ENCODE peak calls at places on chromosomes 12 and 14, in five cellular contexts. D, A, Z, O and B are unnamed samples.

GRCh38 chr14:81331229-81332026 is 68.7 kb downstream of the STON2 start:
- DNase-seq in D (no peak), O (no peak), Z (no peak), A (no peak), B (no peak)

GRCh38 chr12:95548056-95548538 is 3.2 kb downstream of the USP44 start:
- DNase-seq in A (peak; percentile 38), Z (no peak), O (peak; percentile 21), D (no peak), B (no peak)

GRCh38 chr14:92105845-92106094 is 612 bp downstream of the ATXN3 start:
- DNase-seq in D (no peak), O (peak; percentile 56), Z (peak; percentile 41), A (peak; percentile 60), B (peak; percentile 84)

GRCh38 chr12:26527702-26528101 is 305.3 kb downstream of the ITPR2 start:
- DNase-seq in O (no peak), D (no peak), Z (no peak), A (no peak), B (no peak)

GRCh38 chr14:42192659-42193425 is 586.2 kb downstream of the LRFN5 start:
- DNase-seq in D (peak; percentile 94), A (no peak), Z (peak; percentile 98), O (no peak), B (peak; percentile 96)

GRCh38 chr12:22230280-22230794 is 104.2 kb downstream of the ST8SIA1 start:
- DNase-seq in O (no peak), D (peak; percentile 79), Z (peak; percentile 14), A (no peak), B (peak; percentile 28)

GRCh38 chr12:25769076-25769945 is 189.2 kb upstream of the RASSF8 start:
- DNase-seq in D (peak; percentile 81), Z (peak; percentile 92), O (no peak), A (no peak), B (peak; percentile 72)

GRCh38 chr12:4031703-4032291 is 158.6 kb upstream of the PARP11 start:
- DNase-seq in Z (peak; percentile 28), D (no peak), O (peak; percentile 36), A (peak; percentile 67), B (peak; percentile 54)

GRCh38 chr12:54221402-54221984 is 32.7 kb upstream of the SMUG1 start:
- DNase-seq in Z (no peak), A (no peak), O (no peak), D (no peak), B (no peak)

GRCh38 chr12:43282106-43282505 is 269.9 kb downstream of the ADAMTS20 start:
- DNase-seq in O (no peak), D (peak; percentile 63), Z (peak; percentile 58), A (no peak), B (peak; percentile 40)

GRCh38 chr12:27865421-27865820 is 85.4 kb upstream of the MANSC4 start:
- DNase-seq in A (no peak), Z (no peak), D (peak; percentile 28), O (no peak), B (peak; percentile 90)

GRCh38 chr14:105328070-105328677 is 13.6 kb downstream of the PACS2 start:
- DNase-seq in Z (no peak), O (no peak), D (no peak), A (no peak), B (no peak)

DNA sequence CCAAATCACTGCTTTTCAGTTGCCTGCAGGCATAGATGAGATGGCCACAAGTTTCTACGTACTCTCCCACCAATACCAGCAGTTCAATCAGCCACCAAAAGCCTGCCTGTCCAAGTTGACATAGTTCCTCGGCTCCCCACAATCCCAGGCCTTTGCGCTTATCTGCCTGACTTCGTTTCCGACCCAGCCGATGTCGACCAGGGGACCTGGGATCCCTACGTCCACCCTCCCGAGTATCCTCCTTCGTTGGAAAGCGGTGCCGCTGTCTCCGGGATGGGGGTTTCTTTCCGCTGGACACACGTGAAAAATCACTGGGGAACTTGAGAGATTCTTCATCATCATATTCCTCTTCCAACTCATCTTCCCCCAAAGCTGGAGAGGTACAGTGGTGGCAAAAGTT is 1.6 kb downstream of the DNAJC14 start:
- DNase-seq in D (no peak), Z (no peak), O (no peak), A (no peak), B (no peak)
- H3K4me3 ChIP-seq in D (no peak overlapping the region), Z (peak overlapping the region; percentile 83), O (no peak overlapping the region), A (no peak overlapping the region), B (peak overlapping the region; percentile 40)

GRCh38 chr14:54003064-54003463 is 46.4 kb upstream of the BMP4 start:
- DNase-seq in D (no peak), O (no peak), Z (peak; percentile 13), A (no peak), B (no peak)

GRCh38 chr14:53999061-53999488 is 42.5 kb upstream of the BMP4 start:
- DNase-seq in A (peak; percentile 67), D (peak; percentile 88), O (no peak), Z (no peak), B (peak; percentile 97)

GRCh38 chr14:54002653-54003052 is 46.0 kb upstream of the BMP4 start:
- DNase-seq in A (no peak), Z (no peak), D (peak; percentile 46), O (no peak), B (peak; percentile 34)

GRCh38 chr14:54000341-54000811 is 43.8 kb upstream of the BMP4 start:
- DNase-seq in A (no peak), Z (no peak), D (peak; percentile 47), O (no peak), B (peak; percentile 28)

DNA sequence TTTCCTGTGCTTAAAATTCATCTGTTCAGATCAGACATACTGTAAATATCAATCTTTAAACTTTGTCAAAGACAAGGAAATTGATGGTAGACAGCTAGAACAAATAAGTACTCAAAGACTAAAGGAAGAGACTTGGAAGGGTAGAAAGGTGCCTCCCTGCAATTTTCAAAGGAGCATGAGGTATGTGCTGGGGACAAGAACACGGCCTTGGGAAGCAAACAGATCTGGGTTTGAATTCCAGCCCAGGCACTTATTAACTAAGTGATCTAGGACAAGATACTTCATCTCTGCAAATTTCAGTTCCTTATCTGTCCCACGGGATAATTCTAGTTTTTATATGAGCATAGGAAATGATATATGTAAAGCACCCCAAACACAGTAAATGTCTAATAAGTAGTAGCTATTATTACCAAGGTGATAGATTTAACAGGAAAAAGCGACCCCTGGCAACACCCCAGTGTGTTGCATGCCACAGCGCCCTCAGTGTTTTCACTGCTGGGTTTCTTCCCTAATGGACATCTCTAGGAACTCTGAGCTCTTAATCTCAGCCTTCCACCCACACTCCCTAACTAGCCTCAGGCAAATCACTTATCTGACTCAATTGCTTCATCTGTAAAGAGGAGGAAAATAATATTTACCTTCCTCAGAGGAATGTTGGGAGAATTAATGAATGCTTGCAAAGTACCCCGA is 44.7 kb upstream of the BMP4 start:
- DNase-seq in D (no peak), O (no peak), A (no peak), Z (no peak), B (no peak)
- TF ChIP-seq CTCF in D (peak; percentile 7), O (no peak), A (no peak), Z (peak; percentile 36), B (peak; percentile 11)

DNA sequence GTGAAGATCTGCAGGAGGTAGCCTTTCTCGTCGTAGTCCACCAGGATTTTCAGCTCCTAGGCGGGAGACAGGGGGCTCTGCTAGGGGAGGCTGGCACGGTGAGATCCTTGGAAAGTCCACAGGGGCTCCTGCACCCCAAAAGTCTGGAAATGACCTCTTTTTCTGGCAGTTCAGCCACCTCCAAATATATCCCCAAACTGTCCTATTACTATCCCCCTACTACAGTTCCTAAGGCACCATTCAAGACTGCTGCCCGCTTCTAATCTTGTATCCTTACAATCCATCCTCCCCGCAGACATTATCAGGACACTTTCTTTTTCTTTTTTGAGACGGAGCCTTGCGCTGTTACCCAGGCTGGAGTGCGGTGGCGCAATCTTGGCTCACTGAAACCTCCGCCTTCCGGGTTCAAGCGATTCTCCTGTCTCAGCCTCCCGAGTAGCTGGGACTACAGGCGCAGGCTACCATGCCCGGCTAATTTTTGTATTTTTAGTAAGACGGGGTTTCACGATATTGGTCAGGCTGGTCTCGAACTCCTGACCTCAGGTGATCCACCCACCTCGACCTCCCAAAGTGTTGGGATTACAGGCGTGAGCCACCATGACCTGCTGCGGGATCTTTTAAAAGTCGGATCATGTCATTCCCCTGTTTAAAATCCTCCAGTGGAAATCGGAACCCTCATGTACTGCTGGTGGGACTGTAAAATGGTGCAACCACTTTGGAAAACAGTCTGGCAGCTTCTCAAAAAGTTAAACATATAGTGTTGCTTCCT is 18.5 kb downstream of the HPD start:
- DNase-seq in O (no peak), Z (no peak), D (no peak), A (no peak), B (peak; percentile 15)
- H3K4me3 ChIP-seq in O (peak overlapping the region; percentile 74), Z (peak overlapping the region; percentile 79), D (peak overlapping the region; percentile 69), A (peak overlapping the region; percentile 51), B (peak overlapping the region; percentile 78)

DNA sequence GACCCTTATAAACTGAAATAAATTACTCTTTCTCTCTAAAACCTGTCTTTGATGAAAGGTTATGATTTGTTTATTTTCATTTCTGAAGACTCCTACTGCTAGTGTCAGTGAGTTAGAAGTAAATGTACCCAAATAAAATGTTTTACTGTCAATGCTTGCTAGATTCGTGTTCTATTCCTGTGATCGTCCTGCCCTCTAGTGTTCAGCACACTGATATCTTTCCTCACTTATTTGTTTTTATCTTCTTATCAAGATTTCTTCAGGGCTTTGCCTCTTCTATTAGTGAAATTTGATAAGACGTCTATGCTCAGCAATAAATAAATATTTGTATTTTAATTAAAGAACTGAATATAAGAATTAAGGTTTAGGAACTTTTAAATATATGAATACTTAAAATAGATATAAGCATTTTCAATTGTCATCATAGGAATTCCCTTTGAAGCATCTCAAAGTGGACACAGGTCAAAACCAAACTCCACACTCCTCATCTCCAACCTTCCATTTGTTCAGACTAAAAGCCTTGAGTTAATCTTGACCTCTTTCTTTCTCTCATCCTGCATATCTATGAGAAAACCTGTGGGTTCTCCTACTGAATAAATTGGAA is 75.8 kb downstream of the C12orf50 start:
- DNase-seq in Z (peak; percentile 53), O (no peak), A (no peak), D (peak; percentile 71), B (peak; percentile 37)
- TF ChIP-seq CTCF in Z (peak; percentile 81), O (peak; percentile 15), A (peak; percentile 18), D (peak; percentile 60), B (peak; percentile 49)

DNA sequence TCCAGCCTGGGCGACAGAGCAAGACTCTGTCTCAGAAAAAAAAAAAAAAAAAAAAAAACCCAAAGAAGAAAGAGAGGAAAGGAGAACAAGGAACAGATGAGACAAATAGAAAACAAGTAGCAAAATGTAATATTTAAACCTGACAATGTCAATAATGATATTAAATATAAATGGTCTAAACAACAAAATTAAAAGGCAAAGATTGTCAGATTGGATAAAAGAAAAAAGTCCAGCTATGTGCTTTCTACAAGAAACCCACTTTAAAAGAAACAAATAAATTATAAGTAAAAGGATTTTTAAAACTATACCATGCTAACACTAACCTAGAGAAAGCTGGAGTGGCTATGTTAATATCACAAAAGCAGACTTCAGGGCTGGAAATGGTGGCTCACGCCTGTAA is 29.7 kb upstream of the APOF start:
- DNase-seq in D (no peak), A (no peak), Z (no peak), O (no peak), B (no peak)
- H3K4me3 ChIP-seq in D (no peak overlapping the region), A (no peak overlapping the region), Z (no peak overlapping the region), O (no peak overlapping the region), B (no peak overlapping the region)

DNA sequence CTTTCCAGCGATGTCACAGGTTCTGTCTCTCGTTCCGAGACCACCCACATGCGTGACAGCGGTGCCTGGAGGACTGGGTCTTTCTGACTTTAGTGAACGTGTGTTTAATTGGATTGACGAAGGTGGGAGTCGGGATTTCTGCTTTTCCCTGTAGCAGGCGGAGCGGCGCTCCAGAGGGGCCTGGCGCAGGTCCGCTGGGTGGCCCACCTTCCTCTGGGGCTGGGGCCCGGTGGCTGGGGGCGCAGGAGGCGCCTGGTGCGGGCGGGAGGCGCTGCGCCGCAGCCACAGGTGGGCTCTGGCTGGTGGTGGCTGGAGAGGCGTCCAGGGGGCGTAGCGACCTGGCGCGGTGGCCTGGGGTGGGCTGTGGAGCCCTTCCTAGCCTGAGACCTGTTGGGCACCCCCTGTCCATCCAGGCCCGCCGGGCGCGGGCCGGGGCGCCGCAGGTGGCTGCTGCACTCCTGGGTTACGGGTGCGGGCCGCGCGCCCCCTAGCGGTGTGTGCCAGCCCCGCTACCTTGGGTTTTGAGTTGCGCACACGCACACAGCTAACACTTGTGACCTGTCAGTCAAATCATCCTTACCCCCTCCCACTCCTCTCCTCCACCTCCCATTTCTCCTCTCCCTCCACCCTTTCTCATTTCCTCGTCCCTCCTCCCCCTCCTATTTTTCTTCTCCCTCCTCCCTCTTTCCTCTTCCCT is 2.0 kb downstream of the MEG3 start:
- DNase-seq in O (no peak), Z (peak; percentile 20), D (peak; percentile 76), A (no peak), B (peak; percentile 88)
- TF ChIP-seq CTCF in O (peak; percentile 21), Z (peak; percentile 40), D (peak; percentile 66), A (peak; percentile 17), B (peak; percentile 68)